ENCODE peak calls at places on chromosomes 12 and 14, in five cellular contexts. D is CD8-positive, alpha-beta T cell; F is mesendoderm; Q is A549; S is right cardiac atrium. R is an unnamed sample. For H3K4me1, the result is how much of the 10 kb centered on the place peaks cover.

GRCh38 chr12:71011261-71011660 is 90.7 kb upstream of the PTPRR start:
- DNase-seq in D (no peak), F (no peak), Q (no peak), S (no peak), R (no peak)

GRCh38 chr12:1936406-1937320 is 18.2 kb upstream of the CACNA2D4 start:
- DNase-seq in D (no peak), F (no peak), Q (peak), S (peak), R (no peak)

GRCh38 chr14:39266589-39266870 is 32.8 kb downstream of the MIA2 start:
- DNase-seq in D (no peak), F (peak), Q (no peak), S (peak), R (no peak)

GRCh38 chr14:68407275-68407674 is 385.6 kb downstream of the ZFP36L1 start:
- DNase-seq in D (no peak), F (no peak), Q (no peak), S (no peak), R (no peak)

GRCh38 chr14:93999573-93999972 is 2.5 kb downstream of the CCDC197 start:
- DNase-seq in D (no peak), F (peak), Q (no peak), S (no peak), R (no peak)

GRCh38 chr14:55583942-55584468 is 4.0 kb downstream of the KTN1 start:
- DNase-seq in D (no peak), F (peak), Q (no peak), S (no peak), R (no peak)

GRCh38 chr14:90756755-90757345 is 59.4 kb downstream of the TTC7B start:
- DNase-seq in D (no peak), F (peak), Q (no peak), S (no peak), R (peak)

GRCh38 chr14:92122351-92122677 is 545 bp downstream of the CPSF2 start:
- DNase-seq in D (no peak), F (peak), Q (peak), S (no peak), R (no peak)

GRCh38 chr14:89702151-89702936 is 252.2 kb downstream of the EFCAB11 start:
- DNase-seq in D (no peak), F (no peak), Q (no peak), S (peak), R (no peak)

GRCh38 chr12:48219635-48220034 is 16.5 kb upstream of the OR10AD1 start:
- DNase-seq in D (no peak), F (no peak), Q (no peak), S (no peak), R (no peak)

GRCh38 chr14:65780566-65780965 is 368.0 kb downstream of the FUT8 start:
- DNase-seq in D (no peak), F (no peak), Q (no peak), S (no peak), R (no peak)

GRCh38 chr12:119775246-119775895 is 101.7 kb downstream of the CIT start:
- DNase-seq in D (no peak), F (peak), Q (no peak), S (no peak), R (peak)

GRCh38 chr12:2239376-2240010 is 186.7 kb downstream of the CACNA1C start:
- DNase-seq in D (no peak), F (no peak), Q (no peak), S (peak), R (no peak)

GRCh38 chr12:34163443-34163842 is 141.1 kb downstream of the ALG10 start:
- DNase-seq in D (no peak), F (no peak), Q (no peak), S (no peak), R (no peak)

GRCh38 chr12:66051361-66051760 is 79.2 kb downstream of the LLPH start:
- DNase-seq in D (no peak), F (no peak), Q (no peak), S (no peak), R (no peak)

GRCh38 chr12:3035815-3036702 is 41.1 kb upstream of the TSPAN9 start:
- DNase-seq in D (no peak), F (no peak), Q (no peak), S (no peak), R (peak)

GRCh38 chr12:58487280-58488141 is 432.8 kb downstream of the LRIG3 start:
- DNase-seq in D (no peak), F (no peak), Q (no peak), S (no peak), R (no peak)

GRCh38 chr14:69238883-69239282 is 21.1 kb upstream of the GALNT16 start:
- DNase-seq in D (no peak), F (peak), Q (no peak), S (no peak), R (no peak)

GRCh38 chr12:100668939-100669536 is 95.6 kb downstream of the GAS2L3 start:
- DNase-seq in D (peak), F (peak), Q (peak), S (peak), R (peak)

GRCh38 chr12:49198431-49199155 is 9.7 kb upstream of the TUBA1A start:
- DNase-seq in D (no peak), F (peak), Q (no peak), S (peak), R (peak)

GRCh38 chr14:68958553-68958952 is 20.5 kb downstream of the ACTN1 start:
- DNase-seq in D (no peak), F (no peak), Q (no peak), S (no peak), R (no peak)

GRCh38 chr12:10720974-10721565 is 2.1 kb downstream of the YBX3 start:
- DNase-seq in D (no peak), F (peak), Q (no peak), S (no peak), R (no peak)

GRCh38 chr12:2791086-2791485 is 3.7 kb upstream of the FKBP4 start:
- DNase-seq in D (no peak), F (no peak), Q (no peak), S (no peak), R (no peak)

GRCh38 chr12:96237465-96238077 is 43.4 kb downstream of the ELK3 start:
- DNase-seq in D (peak), F (no peak), Q (no peak), S (peak), R (peak)

GRCh38 chr12:40655451-40655850 is 36.8 kb upstream of the CNTN1 start:
- DNase-seq in D (no peak), F (no peak), Q (no peak), S (no peak), R (no peak)

GRCh38 chr12:4270016-4270669 is 3.4 kb upstream of the CCND2 start:
- DNase-seq in D (peak), F (peak), Q (no peak), S (no peak), R (peak)

GRCh38 chr14:75147423-75148071 is 20.7 kb upstream of the NEK9 start:
- DNase-seq in D (no peak), F (peak), Q (no peak), S (peak), R (peak)

GRCh38 chr12:102413396-102413795 is 67.0 kb downstream of the IGF1 start:
- DNase-seq in D (no peak), F (no peak), Q (no peak), S (no peak), R (no peak)

GRCh38 chr12:67355428-67356385 is 86.5 kb downstream of the CAND1 start:
- DNase-seq in D (peak), F (peak), Q (no peak), S (no peak), R (peak)

GRCh38 chr12:69161835-69162234 is 77.5 kb upstream of the CPSF6 start:
- DNase-seq in D (no peak), F (no peak), Q (no peak), S (no peak), R (no peak)

DNA sequence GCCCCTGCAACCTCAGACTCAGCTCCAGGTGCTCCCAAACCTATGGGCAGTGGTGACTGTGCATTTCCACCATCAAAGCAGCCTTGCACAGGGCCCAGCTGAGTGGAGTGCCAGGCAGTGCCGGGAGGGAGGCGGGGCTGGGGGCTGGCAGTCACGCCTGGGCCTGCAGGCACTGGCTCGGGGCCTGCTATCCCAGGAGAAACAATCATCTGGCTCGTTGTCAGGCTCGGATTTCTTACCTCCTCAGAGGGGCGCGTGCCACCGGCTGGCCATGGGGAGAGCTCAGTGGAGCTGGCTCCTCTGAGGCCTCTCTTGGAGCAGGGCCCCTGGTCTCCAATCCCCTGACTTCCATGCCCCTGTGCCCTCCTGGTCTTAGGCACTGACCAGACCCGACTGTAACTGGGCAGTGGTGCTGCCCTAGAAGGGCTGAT is 20.2 kb upstream of the PPP1R13B start:
- DNase-seq in D (no peak), F (no peak), Q (no peak), S (peak), R (no peak)
- H3K4me1 ChIP-seq in D (under half), F (under half), Q (under half), S (under half), R (under half)

DNA sequence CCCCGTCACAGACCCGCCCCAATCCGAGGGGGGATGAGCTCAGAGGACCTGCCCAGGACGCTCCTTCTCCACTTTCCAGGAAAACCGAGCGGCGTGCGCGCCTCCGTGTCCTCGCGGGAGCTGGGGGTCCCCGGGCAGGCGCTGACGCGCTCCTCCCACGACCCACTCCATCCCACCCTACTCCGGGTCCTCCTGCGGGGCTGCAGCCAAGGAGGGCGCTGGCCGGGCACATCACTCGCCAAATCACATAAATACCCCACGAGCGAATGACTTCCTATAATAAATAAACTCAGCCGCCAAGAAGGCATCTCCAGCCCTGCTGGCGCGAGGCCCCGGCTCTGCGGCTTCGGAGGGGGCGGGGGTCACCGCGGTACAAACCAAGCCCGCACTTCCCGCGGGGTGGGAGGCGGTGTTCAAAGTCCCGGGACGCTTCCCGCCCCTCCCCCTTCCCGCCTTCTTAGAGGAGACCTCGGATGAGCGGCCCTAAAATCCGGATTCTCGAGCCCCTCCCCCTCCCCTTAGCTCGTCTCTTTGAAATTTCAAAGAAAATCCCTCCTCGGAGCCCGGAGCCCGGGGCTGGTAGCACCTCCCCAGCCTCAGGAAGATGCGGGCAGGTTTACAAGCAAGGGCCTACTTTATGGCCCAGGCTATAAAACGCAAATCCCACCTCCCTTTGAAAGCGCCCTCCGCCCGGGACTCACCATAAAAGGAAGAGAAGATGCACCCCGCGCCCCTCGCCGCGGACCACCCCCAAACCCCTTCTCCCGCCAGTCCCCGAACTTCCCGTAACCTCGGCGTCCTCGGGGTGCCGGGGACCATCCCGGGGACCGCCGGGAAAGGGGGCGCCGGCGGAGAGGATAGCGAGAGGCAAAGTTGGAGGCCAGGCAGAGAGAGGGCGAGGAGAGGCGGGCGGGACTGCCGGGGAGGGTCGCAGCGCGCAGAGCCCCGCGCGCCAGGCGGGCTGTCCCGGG is 718 bp upstream of the FZD10 start:
- DNase-seq in D (no peak), F (peak), Q (no peak), S (peak), R (peak)
- H3K27ac ChIP-seq in D (no peak), F (no peak), Q (no peak), S (no peak), R (peak)

DNA sequence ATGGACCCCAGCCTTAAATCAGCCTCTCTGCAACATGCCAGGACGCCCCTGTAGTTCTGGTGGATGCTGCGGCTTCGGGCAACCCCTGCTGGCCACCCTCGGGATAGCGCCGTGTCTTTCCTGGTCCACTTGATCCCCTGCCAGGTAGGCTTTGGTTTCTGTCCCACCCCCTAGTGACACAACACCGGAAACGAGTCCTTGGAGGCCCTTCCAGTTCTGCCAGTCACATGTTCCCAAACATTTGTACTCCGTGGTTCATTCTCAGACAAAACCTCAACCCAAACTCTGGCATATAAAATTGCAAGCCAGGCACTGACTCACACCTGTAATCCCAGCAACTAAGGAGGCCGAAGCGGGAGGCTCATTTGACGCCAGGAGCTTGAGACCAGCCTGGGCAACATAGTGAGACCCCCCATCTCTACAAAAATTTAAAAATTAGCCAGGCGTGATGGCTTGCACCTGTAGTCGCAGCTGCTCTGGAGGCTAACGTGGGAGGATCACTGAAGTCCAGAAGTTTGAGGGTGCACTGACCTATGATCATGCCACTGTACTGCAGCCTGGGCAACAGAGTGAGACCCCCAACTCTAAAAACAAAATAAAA is 37.0 kb downstream of the RASAL1 start:
- DNase-seq in D (peak), F (peak), Q (peak), S (peak), R (peak)
- H3K4me3 ChIP-seq in D (no peak), F (no peak), Q (no peak), S (no peak), R (no peak)

DNA sequence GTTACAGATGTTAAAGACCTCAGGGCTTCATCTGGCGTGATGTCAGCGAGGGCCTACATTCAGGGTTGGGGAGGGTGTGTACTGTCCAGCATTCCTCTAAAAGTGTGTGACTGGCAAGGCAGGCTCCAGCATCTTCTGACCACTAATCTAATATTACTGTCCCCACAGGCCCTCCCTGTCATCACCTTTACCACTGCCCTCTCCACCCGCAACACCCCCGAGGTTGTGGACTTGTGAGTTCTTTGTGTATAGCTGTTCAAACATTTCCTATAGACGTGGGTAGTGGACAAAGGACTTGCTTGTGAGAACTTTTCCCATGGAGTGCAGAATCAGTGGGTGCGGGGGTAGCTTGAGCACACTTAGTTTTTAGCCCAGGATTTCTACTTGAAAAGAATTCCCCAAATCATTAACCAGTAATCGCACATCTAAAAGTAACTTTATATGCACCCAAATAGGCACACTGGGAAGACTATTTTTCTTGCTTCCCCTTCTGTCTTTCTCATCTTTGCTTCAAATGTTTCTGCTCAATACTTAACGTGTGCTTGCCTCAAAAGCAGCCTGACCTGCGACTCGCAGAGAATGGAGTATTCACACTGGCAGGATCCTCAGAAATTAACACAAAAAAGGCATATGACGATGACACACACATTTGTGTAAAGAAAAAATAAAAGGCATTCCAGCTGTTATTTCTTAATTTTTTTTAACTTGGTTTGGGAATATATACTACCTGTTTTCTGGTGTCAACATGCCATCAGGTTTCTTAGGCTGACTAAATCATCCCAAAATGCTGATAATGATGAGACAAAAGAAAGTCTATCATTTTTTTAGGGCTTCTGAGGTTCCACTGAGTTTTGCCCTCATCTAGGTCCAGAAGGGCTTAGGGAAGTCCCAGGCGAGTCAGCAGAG is 158.4 kb upstream of the HIF1A start:
- DNase-seq in D (no peak), F (no peak), Q (no peak), S (no peak), R (no peak)
- H3K4me1 ChIP-seq in D (under half), F (under half), Q (half or more), S (under half), R (under half)

DNA sequence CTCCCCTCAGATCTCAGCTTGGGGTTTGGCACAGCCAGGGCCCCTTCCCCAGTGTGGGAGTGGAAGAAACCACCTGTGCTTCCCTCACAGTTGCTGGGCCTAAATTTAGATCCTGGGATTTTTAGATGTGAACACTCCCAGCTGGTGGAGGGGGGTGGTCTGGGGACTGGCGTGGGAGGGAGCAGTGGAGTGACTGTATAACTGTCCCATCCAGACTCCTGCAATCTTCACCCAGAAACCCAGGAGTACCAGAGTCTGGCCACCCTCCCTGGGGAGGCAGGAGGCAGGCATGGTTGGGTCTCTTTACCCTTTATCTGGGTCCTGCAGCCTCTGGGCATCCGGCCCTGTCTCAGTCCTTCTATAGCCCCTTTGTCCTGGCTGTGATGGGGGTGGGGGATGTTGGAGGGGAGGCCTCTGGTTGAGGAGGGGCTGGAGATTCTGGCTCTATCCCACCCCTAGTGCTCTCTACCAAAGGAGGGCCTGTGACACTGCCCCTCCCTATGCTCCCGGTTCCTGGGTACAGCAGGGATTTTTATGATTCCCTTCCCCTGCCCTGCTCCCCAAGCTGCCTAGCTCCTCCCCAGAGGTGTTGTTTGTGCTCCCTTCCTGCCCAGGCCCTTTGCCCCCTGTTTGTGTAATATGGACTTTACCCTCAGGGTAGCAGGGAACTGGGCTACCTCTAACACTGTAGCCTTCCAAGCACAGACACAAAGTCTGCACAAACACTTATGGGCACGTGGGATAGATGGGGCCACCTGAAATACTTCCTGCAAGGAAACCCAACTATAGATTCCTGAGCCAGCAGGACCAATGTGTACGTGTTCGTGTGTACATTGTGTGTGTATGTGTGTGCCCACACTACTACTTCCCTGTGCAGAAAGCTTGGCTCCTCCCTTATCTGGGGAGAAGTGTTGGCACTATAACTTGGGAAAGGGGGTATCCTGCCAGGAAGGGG is 1.7 kb downstream of the ERBB3 start:
- DNase-seq in D (no peak), F (peak), Q (no peak), S (no peak), R (no peak)
- H3K27ac ChIP-seq in D (no peak), F (no peak), Q (peak), S (no peak), R (peak)

R was measured in endodermal cell.